ENCODE peak calls at places on chromosome 13, in eight cellular contexts. C is psoas muscle, J is mucosa of descending colon, T is upper lobe of right lung, H is body of pancreas, S is heart right ventricle, Q is uterus, M is thoracic aorta. N is an unnamed sample. For H3K4me1, the result is how much of the 10 kb centered on the place peaks cover.

GRCh38 chr13:29418026-29418425 is 177.5 kb downstream of the SLC7A1 start:
- DNase-seq in C (no peak), J (no peak), T (no peak), H (no peak), S (no peak), Q (no peak), M (no peak), N (no peak)

GRCh38 chr13:114282143-114282685 is 813 bp downstream of the UPF3A start:
- DNase-seq in C (peak), J (peak), T (peak), H (peak), S (peak), Q (no peak), M (no peak), N (peak)

GRCh38 chr13:27192896-27193295 is 21.3 kb upstream of the USP12 start:
- DNase-seq in C (no peak), J (no peak), T (no peak), H (no peak), S (no peak), Q (no peak), M (no peak), N (no peak)

GRCh38 chr13:34360702-34361101 is 542.8 kb downstream of the RFC3 start:
- DNase-seq in C (no peak), J (no peak), T (no peak), H (no peak), S (no peak), Q (no peak), M (no peak), N (no peak)

GRCh38 chr13:110127986-110128511 is 178.9 kb downstream of the COL4A1 start:
- DNase-seq in C (no peak), J (no peak), T (no peak), H (no peak), S (no peak), Q (no peak), M (no peak), N (no peak)

GRCh38 chr13:45280751-45281634 is 60.0 kb downstream of the TPT1 start:
- DNase-seq in C (peak), J (peak), T (peak), H (peak), S (peak), Q (peak), M (peak), N (peak)

GRCh38 chr13:52851153-52851962 is 2.9 kb upstream of the PCDH8 start:
- DNase-seq in C (peak), J (peak), T (peak), H (peak), S (peak), Q (no peak), M (no peak), N (peak)

GRCh38 chr13:74047925-74048324 is 86.3 kb downstream of the KLF12 start:
- DNase-seq in C (no peak), J (peak), T (no peak), H (no peak), S (no peak), Q (no peak), M (no peak), N (no peak)

GRCh38 chr13:24148414-24149305 is 11.9 kb upstream of the SPATA13 start:
- DNase-seq in C (peak), J (peak), T (no peak), H (peak), S (no peak), Q (no peak), M (no peak), N (no peak)

GRCh38 chr13:99895428-99895998 is 76.1 kb downstream of the ZIC5 start:
- DNase-seq in C (no peak), J (no peak), T (no peak), H (no peak), S (no peak), Q (no peak), M (no peak), N (no peak)

GRCh38 chr13:94917814-94918213 is 205.5 kb upstream of the SOX21 start:
- DNase-seq in C (no peak), J (no peak), T (no peak), H (no peak), S (no peak), Q (no peak), M (no peak), N (no peak)

GRCh38 chr13:76647550-76647949 is 238.7 kb downstream of the KCTD12 start:
- DNase-seq in C (no peak), J (no peak), T (no peak), H (no peak), S (no peak), Q (no peak), M (no peak), N (no peak)

GRCh38 chr13:32850311-32851052 is 165.7 kb upstream of the KL start:
- DNase-seq in C (no peak), J (peak), T (no peak), H (no peak), S (no peak), Q (no peak), M (no peak), N (no peak)

GRCh38 chr13:91097269-91097668 is 250.2 kb upstream of the MIR17HG start:
- DNase-seq in C (no peak), J (no peak), T (no peak), H (no peak), S (no peak), Q (no peak), M (no peak), N (no peak)

GRCh38 chr13:114099191-114099590 is 33.2 kb downstream of the RASA3 start:
- DNase-seq in C (peak), J (peak), T (peak), H (peak), S (peak), Q (peak), M (peak), N (peak)

GRCh38 chr13:110047511-110047910 is 259.4 kb downstream of the COL4A1 start:
- DNase-seq in C (no peak), J (peak), T (peak), H (peak), S (peak), Q (peak), M (peak), N (peak)

GRCh38 chr13:47623862-47624261 is 377.2 kb downstream of the SUCLA2 start:
- DNase-seq in C (no peak), J (no peak), T (no peak), H (no peak), S (no peak), Q (no peak), M (no peak), N (no peak)

GRCh38 chr13:47621931-47622330 is 379.1 kb downstream of the SUCLA2 start:
- DNase-seq in C (no peak), J (no peak), T (no peak), H (no peak), S (no peak), Q (no peak), M (no peak), N (no peak)
- H3K4me1 ChIP-seq in C (under half), J (under half), T (under half), H (under half), S (under half), Q (under half), M (under half), N (under half)

DNA sequence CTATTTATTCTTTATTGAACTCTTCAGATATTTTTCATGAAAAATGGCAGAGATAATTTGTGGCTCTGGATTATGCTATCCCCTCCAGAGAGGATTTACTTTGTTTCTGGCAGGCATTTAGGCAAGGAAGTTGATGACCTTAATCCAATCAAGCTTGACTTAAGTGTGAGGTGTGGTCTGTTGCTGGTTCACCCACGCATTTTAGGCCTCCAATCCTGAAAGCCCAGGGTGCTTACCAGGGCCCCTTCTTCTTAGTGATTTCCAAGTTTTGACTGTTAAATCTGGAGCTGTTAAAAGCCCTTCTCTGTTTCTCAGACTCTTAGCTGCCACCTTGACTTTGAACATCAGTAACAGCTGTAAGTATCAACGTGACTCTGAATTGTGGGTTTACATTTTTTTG is 161.8 kb downstream of the DNAJC15 start:
- DNase-seq in C (no peak), J (no peak), T (no peak), H (no peak), S (no peak), Q (no peak), M (no peak), N (no peak)
- TF ChIP-seq CTCF in C (no peak), J (no peak), T (no peak), H (no peak), S (no peak), Q (no peak), M (no peak), N (no peak)

GRCh38 chr13:50419896-50420295 is 404.7 kb downstream of the KCNRG start:
- DNase-seq in C (no peak), J (peak), T (no peak), H (no peak), S (peak), Q (no peak), M (no peak), N (no peak)
- H3K4me1 ChIP-seq in C (half or more), J (under half), T (under half), H (under half), S (half or more), Q (under half), M (half or more), N (under half)

GRCh38 chr13:77810430-77810829 is 108.2 kb downstream of the EDNRB start:
- DNase-seq in C (no peak), J (no peak), T (no peak), H (no peak), S (no peak), Q (no peak), M (no peak), N (no peak)
- TF ChIP-seq CTCF in C (peak), J (no peak), T (peak), H (peak), S (peak), Q (no peak), M (no peak), N (peak)

DNA sequence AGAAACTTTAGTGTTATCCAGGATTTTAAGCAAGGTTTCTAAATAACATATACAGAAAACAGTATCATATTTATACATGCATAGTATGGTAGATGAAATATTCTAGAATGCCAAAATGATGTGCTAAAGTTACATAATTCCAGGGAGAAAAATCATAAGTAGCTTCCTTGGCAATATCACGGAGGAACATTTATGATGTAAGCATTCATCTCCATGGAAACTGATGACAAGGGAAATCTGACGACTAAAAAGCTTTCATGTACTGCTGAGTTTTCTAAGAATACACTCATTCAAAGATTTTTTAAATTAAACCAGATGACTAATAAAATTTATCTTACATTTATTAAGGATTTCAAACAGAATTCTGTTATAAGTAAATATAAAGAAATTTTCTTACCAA is 4.7 kb downstream of the TEX30 start:
- DNase-seq in C (no peak), J (no peak), T (no peak), H (no peak), S (no peak), Q (no peak), M (no peak), N (no peak)
- H3K4me1 ChIP-seq in C (under half), J (under half), T (under half), H (under half), S (under half), Q (under half), M (under half), N (under half)

GRCh38 chr13:20392530-20392929 is 133.1 kb downstream of the CRYL1 start:
- DNase-seq in C (no peak), J (no peak), T (no peak), H (no peak), S (no peak), Q (no peak), M (no peak), N (no peak)

GRCh38 chr13:20388184-20388583 is 137.5 kb downstream of the CRYL1 start:
- DNase-seq in C (no peak), J (no peak), T (no peak), H (no peak), S (no peak), Q (no peak), M (no peak), N (no peak)

GRCh38 chr13:20391597-20392452 is 133.8 kb downstream of the CRYL1 start:
- DNase-seq in C (no peak), J (no peak), T (no peak), H (no peak), S (no peak), Q (no peak), M (no peak), N (no peak)

GRCh38 chr13:20389696-20390525 is 135.7 kb downstream of the CRYL1 start:
- DNase-seq in C (no peak), J (no peak), T (no peak), H (no peak), S (no peak), Q (no peak), M (no peak), N (no peak)

DNA sequence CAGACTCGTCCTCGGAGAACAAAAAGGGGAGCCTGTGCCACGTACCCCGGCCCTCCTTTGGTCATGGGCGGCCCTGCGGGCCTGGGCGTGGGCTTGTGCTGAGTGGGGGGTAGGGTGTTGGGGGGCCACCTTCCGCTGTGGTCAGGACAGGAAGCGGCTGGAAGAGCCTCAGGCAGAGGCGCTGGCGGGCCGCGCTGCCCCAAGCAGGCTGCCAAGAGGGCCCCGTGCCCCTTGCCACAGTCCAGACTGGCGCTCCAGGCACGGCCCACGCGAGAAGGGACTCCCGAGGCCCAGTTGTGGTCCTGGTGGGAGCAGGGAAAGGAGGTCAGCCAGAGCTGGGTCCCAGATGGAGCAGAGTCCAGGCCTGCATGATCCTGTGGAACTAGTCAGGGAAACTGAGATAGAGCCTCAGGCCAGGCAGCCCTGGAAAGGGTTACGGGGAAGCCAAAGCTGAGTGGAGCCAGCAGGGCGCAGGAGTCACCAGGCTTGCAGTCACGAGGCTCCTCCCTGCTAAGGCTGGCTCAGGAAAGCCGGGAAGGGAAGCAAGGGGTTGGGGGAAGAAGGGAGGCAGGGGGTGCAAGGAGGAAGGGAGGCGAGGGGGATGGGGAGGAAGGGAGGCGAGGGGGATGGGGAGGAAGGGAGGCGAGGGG is 135.0 kb downstream of the CRYL1 start:
- DNase-seq in C (no peak), J (no peak), T (no peak), H (no peak), S (no peak), Q (no peak), M (no peak), N (no peak)
- TF ChIP-seq CTCF in C (no peak), J (no peak), T (no peak), H (no peak), S (no peak), Q (no peak), M (no peak), N (no peak)

GRCh38 chr13:42458193-42458592 is 115.8 kb upstream of the TNFSF11 start:
- DNase-seq in C (no peak), J (no peak), T (no peak), H (no peak), S (no peak), Q (no peak), M (no peak), N (no peak)
- H3K4me1 ChIP-seq in C (under half), J (under half), T (under half), H (under half), S (under half), Q (under half), M (under half), N (under half)

GRCh38 chr13:102091231-102091630 is 310.6 kb downstream of the FGF14 start:
- DNase-seq in C (no peak), J (no peak), T (no peak), H (no peak), S (no peak), Q (no peak), M (no peak), N (no peak)
- TF ChIP-seq CTCF in C (no peak), J (no peak), T (no peak), H (no peak), S (no peak), Q (no peak), M (no peak), N (no peak)

N was measured in heart left ventricle.